ENCODE peak calls at places on chromosomes 4 and X, in five cellular contexts. T is heart right ventricle; I is stimulated activated naive B cell treated with anti-CD40 and anti-IgM and Interleukin-4, amounts not matched to agents 10 μg/mL and 1 μg/mL and 100 μg/mL, for 72 hours; V is right atrium auricular region; H is fibroblast of gingiva. J is an unnamed sample.

GRCh38 chr4:105457997-105458396 is 15.9 kb downstream of the PPA2 start:
- DNase-seq in T (no peak), I (no peak), V (no peak), H (peak; percentile 78), J (peak; percentile 81)

GRCh38 chrX:140229187-140229586 is 263.9 kb upstream of the CXorf66 start:
- DNase-seq in T (no peak), I (no peak), V (no peak), H (no peak), J (no peak)

GRCh38 chr4:122423246-122423645 is 33.3 kb downstream of the IL2 start:
- DNase-seq in T (no peak), I (no peak), V (no peak), H (peak; percentile 38), J (peak; percentile 23)

GRCh38 chr4:40923326-40924095 is 173.8 kb downstream of the NSUN7 start:
- DNase-seq in T (no peak), I (no peak), V (no peak), H (no peak), J (no peak)

GRCh38 chr4:68724426-68724825 is 54.0 kb upstream of the UGT2B15 start:
- DNase-seq in T (no peak), I (no peak), V (no peak), H (no peak), J (no peak)

GRCh38 chr4:7339751-7340552 is 94.8 kb downstream of the PSAPL1 start:
- DNase-seq in T (no peak), I (no peak), V (no peak), H (no peak), J (no peak)

GRCh38 chr4:74772106-74772505 is 22.2 kb downstream of the BTC start:
- DNase-seq in T (no peak), I (no peak), V (no peak), H (no peak), J (no peak)

GRCh38 chrX:129759576-129760061 is 20.1 kb upstream of the SASH3 start:
- DNase-seq in T (peak; percentile 35), I (no peak), V (no peak), H (peak; percentile 84), J (peak; percentile 73)

GRCh38 chr4:118034061-118034785 is at the start of gene NDST3:
- DNase-seq in T (peak; percentile 6), I (peak; percentile 6), V (no peak), H (peak; percentile 24), J (peak; percentile 36)

GRCh38 chr4:122803788-122804208 is 22.8 kb upstream of the FGF2 start:
- DNase-seq in T (peak; percentile 69), I (no peak), V (no peak), H (no peak), J (no peak)

GRCh38 chrX:138745215-138745614 is 33.7 kb upstream of the FGF13 start:
- DNase-seq in T (peak; percentile 9), I (peak; percentile 9), V (no peak), H (peak; percentile 33), J (peak; percentile 60)

GRCh38 chr4:109163493-109163892 is 139.0 kb downstream of the COL25A1 start:
- DNase-seq in T (no peak), I (no peak), V (no peak), H (no peak), J (no peak)

GRCh38 chr4:41935652-41936021 is 408 bp downstream of the TMEM33 start:
- DNase-seq in T (no peak), I (no peak), V (no peak), H (peak; percentile 2), J (peak; percentile 45)

GRCh38 chr4:38728651-38729141 is 54.1 kb downstream of the TLR10 start:
- DNase-seq in T (no peak), I (no peak), V (no peak), H (no peak), J (no peak)

GRCh38 chr4:4595252-4595651 is 53.4 kb upstream of the STX18 start:
- DNase-seq in T (no peak), I (no peak), V (no peak), H (no peak), J (no peak)

GRCh38 chr4:75724066-75724866 is at the start of gene USO1:
- DNase-seq in T (peak; percentile 99), I (peak; percentile 100), V (peak; percentile 98), H (peak; percentile 99), J (peak; percentile 99)

J was measured in adipocyte.